ENCODE peak calls at places on chromosomes 2 and 18, in eight cellular contexts. One of them, this sample, is unnamed.

GRCh38 chr2:28566441-28567075 is 70.7 kb downstream of the PLB1 start:
- DNase-seq in tibial nerve: peak
- DNase-seq in IMR-90: peak
- DNase-seq in endothelial cell of umbilical vein: peak
- DNase-seq in A549: peak
- DNase-seq in heart left ventricle: peak
- DNase-seq in spleen: peak
- DNase-seq in stomach: peak
- DNase-seq in this sample: peak

GRCh38 chr2:55165567-55165966 is 66.5 kb downstream of the CLHC1 start:
- DNase-seq in tibial nerve: no peak
- DNase-seq in IMR-90: peak
- DNase-seq in endothelial cell of umbilical vein: no peak
- DNase-seq in A549: no peak
- DNase-seq in heart left ventricle: no peak
- DNase-seq in spleen: no peak
- DNase-seq in stomach: no peak
- DNase-seq in this sample: peak

GRCh38 chr2:209771474-209772292 is at the start of gene UNC80:
- DNase-seq in tibial nerve: no peak
- DNase-seq in IMR-90: peak
- DNase-seq in endothelial cell of umbilical vein: peak
- DNase-seq in A549: peak
- DNase-seq in heart left ventricle: peak
- DNase-seq in spleen: peak
- DNase-seq in stomach: peak
- DNase-seq in this sample: no peak

GRCh38 chr2:120520454-120520853 is 174.5 kb downstream of the INHBB start:
- DNase-seq in tibial nerve: no peak
- DNase-seq in IMR-90: no peak
- DNase-seq in endothelial cell of umbilical vein: no peak
- DNase-seq in A549: no peak
- DNase-seq in heart left ventricle: no peak
- DNase-seq in spleen: no peak
- DNase-seq in stomach: no peak
- DNase-seq in this sample: no peak

GRCh38 chr2:11270891-11271290 is 73.5 kb downstream of the ROCK2 start:
- DNase-seq in tibial nerve: no peak
- DNase-seq in IMR-90: peak
- DNase-seq in endothelial cell of umbilical vein: no peak
- DNase-seq in A549: no peak
- DNase-seq in heart left ventricle: no peak
- DNase-seq in spleen: no peak
- DNase-seq in stomach: no peak
- DNase-seq in this sample: peak

GRCh38 chr2:30272761-30273573 is 41.6 kb downstream of the LBH start:
- DNase-seq in tibial nerve: no peak
- DNase-seq in IMR-90: peak
- DNase-seq in endothelial cell of umbilical vein: peak
- DNase-seq in A549: peak
- DNase-seq in heart left ventricle: no peak
- DNase-seq in spleen: no peak
- DNase-seq in stomach: no peak
- DNase-seq in this sample: no peak

GRCh38 chr2:110770696-110771425 is 38.5 kb downstream of the ACOXL start:
- DNase-seq in tibial nerve: no peak
- DNase-seq in IMR-90: peak
- DNase-seq in endothelial cell of umbilical vein: no peak
- DNase-seq in A549: peak
- DNase-seq in heart left ventricle: no peak
- DNase-seq in spleen: no peak
- DNase-seq in stomach: no peak
- DNase-seq in this sample: no peak

GRCh38 chr2:2059199-2059598 is 271.9 kb downstream of the MYT1L start:
- DNase-seq in tibial nerve: no peak
- DNase-seq in IMR-90: no peak
- DNase-seq in endothelial cell of umbilical vein: no peak
- DNase-seq in A549: no peak
- DNase-seq in heart left ventricle: no peak
- DNase-seq in spleen: no peak
- DNase-seq in stomach: no peak
- DNase-seq in this sample: no peak

GRCh38 chr2:38619458-38620164 is 16.9 kb upstream of the HNRNPLL start:
- DNase-seq in tibial nerve: no peak
- DNase-seq in IMR-90: peak
- DNase-seq in endothelial cell of umbilical vein: peak
- DNase-seq in A549: no peak
- DNase-seq in heart left ventricle: no peak
- DNase-seq in spleen: no peak
- DNase-seq in stomach: no peak
- DNase-seq in this sample: peak

GRCh38 chr2:46697830-46698323 is 217.7 kb downstream of the MCFD2 start:
- DNase-seq in tibial nerve: no peak
- DNase-seq in IMR-90: no peak
- DNase-seq in endothelial cell of umbilical vein: no peak
- DNase-seq in A549: no peak
- DNase-seq in heart left ventricle: no peak
- DNase-seq in spleen: peak
- DNase-seq in stomach: no peak
- DNase-seq in this sample: no peak
- TF ChIP-seq POLR2A in tibial nerve: no peak
- TF ChIP-seq POLR2A in IMR-90: no peak
- TF ChIP-seq POLR2A in endothelial cell of umbilical vein: no peak
- TF ChIP-seq POLR2A in A549: no peak
- TF ChIP-seq POLR2A in heart left ventricle: no peak
- TF ChIP-seq POLR2A in spleen: no peak
- TF ChIP-seq POLR2A in stomach: no peak
- TF ChIP-seq POLR2A in this sample: no peak

GRCh38 chr18:62944454-62944853 is 229.1 kb downstream of the PHLPP1 start:
- DNase-seq in tibial nerve: no peak
- DNase-seq in IMR-90: no peak
- DNase-seq in endothelial cell of umbilical vein: peak
- DNase-seq in A549: peak
- DNase-seq in heart left ventricle: no peak
- DNase-seq in spleen: no peak
- DNase-seq in stomach: no peak
- DNase-seq in this sample: no peak
- TF ChIP-seq CTCF in tibial nerve: no peak
- TF ChIP-seq CTCF in IMR-90: no peak
- TF ChIP-seq CTCF in endothelial cell of umbilical vein: no peak
- TF ChIP-seq CTCF in A549: no peak
- TF ChIP-seq CTCF in heart left ventricle: no peak
- TF ChIP-seq CTCF in spleen: no peak
- TF ChIP-seq CTCF in stomach: no peak
- TF ChIP-seq CTCF in this sample: no peak

DNA sequence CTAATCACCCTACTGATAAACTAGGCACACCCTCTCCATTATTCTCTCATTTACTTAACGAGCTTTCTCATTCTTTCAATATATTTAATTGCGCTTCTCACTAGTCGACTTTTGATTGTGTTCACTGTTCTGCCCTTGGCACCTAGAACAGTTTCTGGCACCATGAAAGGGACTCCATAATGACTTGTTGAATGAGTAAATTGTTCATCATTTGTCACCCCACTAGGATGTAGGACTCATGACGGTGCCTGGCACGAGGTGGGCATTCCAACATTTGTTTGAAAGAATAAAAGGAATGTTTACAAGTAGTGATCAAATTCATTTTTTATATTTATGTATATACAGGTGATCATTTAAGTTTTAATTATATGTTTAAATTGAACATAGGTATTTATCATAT is 123.7 kb downstream of the DIS3L2 start:
- DNase-seq in tibial nerve: no peak
- DNase-seq in IMR-90: no peak
- DNase-seq in endothelial cell of umbilical vein: no peak
- DNase-seq in A549: no peak
- DNase-seq in heart left ventricle: no peak
- DNase-seq in spleen: no peak
- DNase-seq in stomach: no peak
- DNase-seq in this sample: peak
- TF ChIP-seq POLR2A in tibial nerve: no peak
- TF ChIP-seq POLR2A in IMR-90: no peak
- TF ChIP-seq POLR2A in endothelial cell of umbilical vein: no peak
- TF ChIP-seq POLR2A in A549: no peak
- TF ChIP-seq POLR2A in heart left ventricle: no peak
- TF ChIP-seq POLR2A in spleen: no peak
- TF ChIP-seq POLR2A in stomach: no peak
- TF ChIP-seq POLR2A in this sample: no peak

GRCh38 chr2:197873293-197873701 is 68.9 kb downstream of the PLCL1 start:
- DNase-seq in tibial nerve: no peak
- DNase-seq in IMR-90: peak
- DNase-seq in endothelial cell of umbilical vein: no peak
- DNase-seq in A549: no peak
- DNase-seq in heart left ventricle: no peak
- DNase-seq in spleen: no peak
- DNase-seq in stomach: no peak
- DNase-seq in this sample: peak
- TF ChIP-seq CTCF in tibial nerve: no peak
- TF ChIP-seq CTCF in IMR-90: no peak
- TF ChIP-seq CTCF in endothelial cell of umbilical vein: no peak
- TF ChIP-seq CTCF in A549: no peak
- TF ChIP-seq CTCF in heart left ventricle: no peak
- TF ChIP-seq CTCF in spleen: no peak
- TF ChIP-seq CTCF in stomach: no peak
- TF ChIP-seq CTCF in this sample: no peak